ENCODE peak calls at places on chromosomes 11 and 22, in six cellular contexts. Z, R, X, M, P and U are unnamed samples.

GRCh38 chr11:32830413-32830738 is 649 bp downstream of the PRRG4 start:
- DNase-seq in M (no peak), R (no peak), Z (no peak), X (no peak), P (peak), U (peak)

GRCh38 chr11:94132152-94132558 is 3.5 kb downstream of the PANX1 start:
- DNase-seq in R (peak), Z (no peak), P (no peak), X (no peak), M (no peak), U (no peak)

GRCh38 chr11:3631331-3631730 is 10.5 kb downstream of the ART5 start:
- DNase-seq in P (no peak), X (no peak), R (no peak), M (no peak), Z (no peak), U (no peak)

GRCh38 chr22:37262346-37262745 is 18.3 kb upstream of the RAC2 start:
- DNase-seq in P (no peak), R (no peak), X (no peak), Z (no peak), M (no peak), U (no peak)

GRCh38 chr22:42811510-42811909 is 45.6 kb downstream of the ARFGAP3 start:
- DNase-seq in P (no peak), R (no peak), X (no peak), M (no peak), Z (no peak), U (no peak)

GRCh38 chr11:121961228-121961860 is 154.7 kb downstream of the BLID start:
- DNase-seq in R (no peak), M (no peak), Z (no peak), X (no peak), P (no peak), U (no peak)

GRCh38 chr11:72231396-72232259 is 7.1 kb downstream of the INPPL1 start:
- DNase-seq in R (no peak), Z (no peak), X (no peak), M (no peak), P (no peak), U (no peak)

GRCh38 chr22:20131856-20132685 is 467 bp downstream of the ZDHHC8 start:
- DNase-seq in R (peak), X (no peak), P (no peak), M (no peak), Z (peak), U (no peak)

GRCh38 chr11:100855466-100856067 is 168.5 kb downstream of the ARHGAP42 start:
- DNase-seq in P (peak), X (no peak), Z (peak), R (peak), M (no peak), U (peak)

GRCh38 chr11:3944198-3944597 is 88.7 kb downstream of the STIM1 start:
- DNase-seq in M (no peak), X (no peak), R (no peak), Z (no peak), P (no peak), U (no peak)

GRCh38 chr11:119782021-119782420 is 53.0 kb upstream of the NECTIN1 start:
- DNase-seq in P (no peak), R (no peak), M (no peak), X (no peak), Z (no peak), U (no peak)

GRCh38 chr11:123560001-123560400 is 94.4 kb downstream of the SCN3B start:
- DNase-seq in Z (peak), X (no peak), M (no peak), R (no peak), P (no peak), U (no peak)

GRCh38 chr11:47464479-47464878 is 15.5 kb upstream of the RAPSN start:
- DNase-seq in Z (no peak), X (no peak), P (no peak), M (no peak), R (peak), U (no peak)

GRCh38 chr11:47179655-47179991 is 2.9 kb upstream of the ARFGAP2 start:
- DNase-seq in M (no peak), X (peak), P (peak), R (peak), Z (peak), U (peak)

GRCh38 chr22:50548046-50548912 is 2.6 kb downstream of the KLHDC7B start:
- DNase-seq in Z (peak), X (no peak), R (no peak), P (no peak), M (no peak), U (no peak)

GRCh38 chr11:20688761-20689160 is 19.4 kb downstream of the NELL1 start:
- DNase-seq in X (no peak), R (no peak), M (no peak), P (no peak), Z (no peak), U (no peak)

GRCh38 chr11:12139144-12139881 is 28.9 kb downstream of the MICAL2 start:
- DNase-seq in R (no peak), P (no peak), X (no peak), Z (no peak), M (no peak), U (no peak)

GRCh38 chr11:132073787-132074186 is 703.4 kb downstream of the NTM start:
- DNase-seq in X (no peak), Z (no peak), R (no peak), P (no peak), M (no peak), U (no peak)

GRCh38 chr11:69172674-69173073 is 16.9 kb downstream of the SMIM38 start:
- DNase-seq in Z (no peak), R (no peak), P (no peak), X (no peak), M (no peak), U (no peak)

GRCh38 chr11:27184458-27185312 is 144.1 kb downstream of the BBOX1 start:
- DNase-seq in M (no peak), Z (no peak), X (no peak), R (no peak), P (no peak), U (no peak)

GRCh38 chr11:123509737-123510578 is 79.9 kb downstream of the GRAMD1B start:
- DNase-seq in P (no peak), R (no peak), X (no peak), Z (peak), M (peak), U (no peak)

GRCh38 chr22:31079095-31079642 is 1.9 kb upstream of the SMTN start:
- DNase-seq in R (no peak), P (peak), X (no peak), M (no peak), Z (peak), U (no peak)

GRCh38 chr11:96015911-96016565 is 92.1 kb upstream of the MTMR2 start:
- DNase-seq in X (no peak), R (no peak), M (no peak), Z (peak), P (peak), U (no peak)

GRCh38 chr11:15617126-15617525 is 502.4 kb downstream of the INSC start:
- DNase-seq in X (no peak), M (no peak), P (no peak), Z (no peak), R (no peak), U (peak)

GRCh38 chr11:32437406-32438345 is 2.3 kb upstream of the WT1 start:
- DNase-seq in X (no peak), M (no peak), Z (peak), P (no peak), R (no peak), U (no peak)

GRCh38 chr11:100808904-100809491 is 121.9 kb downstream of the ARHGAP42 start:
- DNase-seq in P (no peak), R (peak), M (no peak), Z (no peak), X (no peak), U (no peak)

GRCh38 chr11:71307811-71308645 is 55.7 kb upstream of the SHANK2 start:
- DNase-seq in Z (no peak), P (no peak), R (no peak), X (no peak), M (no peak), U (no peak)

GRCh38 chr22:41481131-41481830 is 12.4 kb downstream of the ACO2 start:
- DNase-seq in X (no peak), M (no peak), Z (no peak), R (no peak), P (no peak), U (no peak)

GRCh38 chr11:96105197-96105895 is 181.4 kb upstream of the MTMR2 start:
- DNase-seq in X (no peak), Z (no peak), P (peak), R (no peak), M (no peak), U (no peak)

GRCh38 chr11:12077535-12078280 is 32.7 kb upstream of the MICAL2 start:
- DNase-seq in X (no peak), Z (no peak), R (no peak), P (no peak), M (no peak), U (no peak)

GRCh38 chr11:73340164-73340563 is 32.1 kb downstream of the ARHGEF17 start:
- DNase-seq in X (no peak), P (no peak), R (no peak), Z (no peak), M (no peak), U (no peak)
- TF ChIP-seq GABPA in X (no peak), P (no peak), R (no peak), Z (no peak), M (no peak), U (no peak)

DNA sequence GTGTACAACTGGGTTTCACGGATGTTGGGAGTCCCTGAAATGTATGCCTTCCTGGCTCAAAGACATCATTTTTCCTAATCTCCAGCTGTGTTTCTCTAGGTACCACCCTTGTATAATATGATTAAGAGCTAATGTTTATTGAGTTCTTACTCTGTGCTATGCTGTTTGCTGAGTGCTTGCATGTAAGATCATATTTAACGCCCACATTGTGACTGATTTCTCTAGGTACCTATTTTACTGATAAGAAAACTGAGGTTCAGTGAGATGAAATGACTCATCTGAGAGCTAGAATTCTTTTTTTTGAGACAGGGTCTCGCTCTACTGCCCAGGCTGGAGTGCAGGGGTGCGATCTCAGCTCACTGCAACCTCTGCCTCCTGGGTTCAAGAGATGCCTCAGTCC is 42.6 kb downstream of the FAM227A start:
- DNase-seq in M (no peak), R (no peak), Z (no peak), X (peak), P (no peak), U (no peak)
- H3K4me3 ChIP-seq in M (no peak), R (no peak), Z (no peak), X (no peak), P (no peak), U (no peak)

DNA sequence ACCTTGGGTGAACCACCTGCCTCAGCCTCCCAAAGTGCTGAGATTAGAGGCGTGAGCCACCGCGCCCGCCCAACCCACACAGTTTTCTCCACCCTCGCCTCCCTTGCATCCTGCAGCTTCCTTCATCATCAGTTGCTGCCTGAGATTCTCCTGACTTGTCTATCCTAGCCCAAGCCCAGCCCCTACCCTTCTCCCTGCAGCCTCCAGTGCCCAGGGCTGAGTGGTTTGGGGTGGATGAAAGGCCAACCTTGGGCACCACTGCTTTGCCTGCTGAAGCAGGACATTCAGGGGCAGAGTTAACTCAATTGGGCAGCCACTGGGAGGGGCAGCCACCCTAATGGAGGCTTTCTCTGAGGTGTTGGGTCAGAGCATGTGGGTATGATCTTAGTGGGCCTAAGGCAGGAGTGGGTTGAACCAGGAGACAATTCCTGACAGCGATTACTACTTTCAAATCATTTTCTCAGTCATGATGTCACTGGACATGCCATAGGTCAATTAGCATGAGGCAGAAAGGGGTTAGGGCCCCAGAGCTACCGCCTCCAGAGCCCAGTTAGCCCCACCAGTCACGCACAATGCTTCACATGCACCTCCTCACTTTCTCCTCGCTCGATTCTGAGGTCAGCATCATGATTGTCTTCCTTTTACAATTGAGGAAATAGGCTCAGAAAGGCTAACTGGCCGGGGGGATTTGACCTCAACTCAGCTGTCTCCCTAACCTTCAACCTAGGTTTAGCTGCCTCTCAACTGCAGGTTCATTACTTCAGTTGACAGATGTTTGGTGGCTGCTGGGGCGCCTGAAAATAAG is 1.0 kb upstream of the FKBP2 start:
- DNase-seq in Z (no peak), P (no peak), X (peak), R (peak), M (no peak), U (peak)
- TF ChIP-seq POLR2AphosphoS5 in Z (no peak), P (no peak), X (no peak), R (peak), M (no peak), U (no peak)

GRCh38 chr11:67406969-67407699 is 3.3 kb downstream of the TBC1D10C start:
- DNase-seq in Z (peak), R (peak), M (no peak), X (no peak), P (no peak), U (no peak)

GRCh38 chr11:67405196-67405567 is 1.3 kb downstream of the TBC1D10C start:
- DNase-seq in P (no peak), Z (no peak), M (no peak), X (no peak), R (no peak), U (no peak)

GRCh38 chr11:67406420-67406968 is 2.6 kb downstream of the TBC1D10C start:
- DNase-seq in Z (no peak), X (no peak), M (no peak), P (no peak), R (no peak), U (no peak)

GRCh38 chr11:67405688-67406339 is 1.9 kb downstream of the TBC1D10C start:
- DNase-seq in R (no peak), Z (no peak), M (no peak), P (no peak), X (no peak), U (no peak)

GRCh38 chr11:67404515-67405195 is 772 bp downstream of the TBC1D10C start:
- DNase-seq in Z (no peak), P (no peak), X (no peak), M (no peak), R (no peak), U (peak)
- TF ChIP-seq GABPA in Z (no peak), P (no peak), X (no peak), M (no peak), R (no peak), U (no peak)

GRCh38 chr11:38297670-38298069 is 1699.6 kb upstream of the RAG2 start:
- DNase-seq in Z (no peak), P (no peak), R (no peak), M (no peak), X (no peak), U (no peak)

GRCh38 chr11:38296211-38296776 is 1698.3 kb upstream of the RAG2 start:
- DNase-seq in Z (no peak), R (no peak), X (no peak), M (no peak), P (no peak), U (no peak)

GRCh38 chr11:38304926-38305325 is 1706.9 kb upstream of the RAG2 start:
- DNase-seq in M (no peak), X (no peak), Z (no peak), R (no peak), P (no peak), U (no peak)

GRCh38 chr11:38302564-38302963 is 1704.5 kb upstream of the RAG2 start:
- DNase-seq in P (no peak), X (no peak), Z (no peak), R (no peak), M (no peak), U (no peak)

DNA sequence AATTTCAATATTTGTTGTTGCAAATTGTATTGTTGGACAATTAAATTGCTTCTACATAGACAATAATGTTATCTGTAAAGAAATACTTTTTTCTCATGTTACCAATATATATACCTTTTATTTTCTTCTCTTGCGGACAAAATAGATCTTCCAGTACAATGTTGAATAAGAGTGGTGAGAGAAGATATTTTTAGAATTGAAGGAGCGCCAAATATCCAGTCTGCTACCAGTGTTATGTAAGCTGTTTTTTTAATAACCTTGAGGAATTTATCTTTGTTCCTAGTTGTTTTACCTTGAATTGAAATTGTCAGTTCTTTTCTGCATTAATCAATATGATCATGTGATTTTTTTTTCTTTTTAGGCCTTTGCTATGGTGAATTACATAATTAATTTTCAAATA is 1702.5 kb upstream of the RAG2 start:
- DNase-seq in R (no peak), P (no peak), Z (no peak), X (no peak), M (no peak), U (no peak)
- H3K4me3 ChIP-seq in R (no peak), P (no peak), Z (no peak), X (no peak), M (no peak), U (no peak)

GRCh38 chr11:102453286-102453797 is 777 bp upstream of the TMEM123 start:
- DNase-seq in X (no peak), Z (peak), P (no peak), R (no peak), M (no peak), U (no peak)

GRCh38 chr11:102452461-102453285 is at the start of gene TMEM123:
- DNase-seq in R (peak), M (peak), Z (peak), X (no peak), P (peak), U (peak)

GRCh38 chr11:102451693-102452460 is 688 bp downstream of the TMEM123 start:
- DNase-seq in Z (peak), R (peak), X (no peak), P (peak), M (no peak), U (peak)

GRCh38 chr11:102456381-102456780 is 3.8 kb upstream of the TMEM123 start:
- DNase-seq in P (peak), R (no peak), X (no peak), Z (no peak), M (no peak), U (peak)

DNA sequence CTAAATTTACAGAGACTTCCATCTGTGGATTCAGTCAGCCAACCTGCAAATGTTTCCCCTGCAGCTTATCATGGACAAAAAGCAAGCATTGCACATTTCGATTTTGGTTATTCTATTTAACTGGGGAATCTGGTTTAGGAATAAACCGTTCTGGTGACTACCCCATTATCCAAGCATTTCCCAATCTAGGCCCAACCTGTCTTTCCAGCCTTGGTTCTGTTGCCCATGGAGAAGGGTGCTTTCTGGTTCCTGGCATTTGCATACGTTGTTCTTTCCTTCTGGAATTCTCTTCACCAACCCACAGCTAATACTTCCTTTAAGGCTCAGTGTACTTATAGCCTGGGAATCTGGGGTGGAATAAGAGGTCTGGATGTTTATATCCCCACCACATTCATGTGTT is 1.4 kb upstream of the TMEM123 start:
- DNase-seq in X (no peak), R (no peak), M (no peak), Z (no peak), P (no peak), U (no peak)
- TF ChIP-seq POLR2AphosphoS5 in X (no peak), R (no peak), M (no peak), Z (no peak), P (no peak), U (no peak)

GRCh38 chr11:37509471-37509870 is 911.4 kb upstream of the RAG2 start:
- DNase-seq in R (no peak), P (no peak), X (no peak), M (no peak), Z (no peak), U (no peak)
- TF ChIP-seq GABPA in R (no peak), P (no peak), X (no peak), M (no peak), Z (no peak), U (no peak)